ENCODE peak calls at places on chromosomes 12 and 14, in seven cellular contexts. J, I, S, T, Q, D and P are unnamed samples.

GRCh38 chr14:35332517-35333346 is 40.5 kb downstream of the PSMA6 start:
- DNase-seq in J (no peak), I (peak), S (peak), T (no peak), Q (peak), D (peak), P (no peak)

GRCh38 chr12:102321305-102322082 is 123.9 kb upstream of the PMCH start:
- DNase-seq in J (no peak), I (no peak), S (no peak), T (no peak), Q (no peak), D (no peak), P (no peak)

GRCh38 chr14:23386999-23387398 is 10.2 kb downstream of the CMTM5 start:
- DNase-seq in J (no peak), I (no peak), S (no peak), T (no peak), Q (no peak), D (no peak), P (no peak)

GRCh38 chr12:66013224-66013623 is 117.3 kb downstream of the LLPH start:
- DNase-seq in J (no peak), I (no peak), S (no peak), T (no peak), Q (no peak), D (no peak), P (no peak)

GRCh38 chr14:61524211-61524806 is 171.0 kb upstream of the HIF1A start:
- DNase-seq in J (no peak), I (no peak), S (peak), T (no peak), Q (no peak), D (no peak), P (no peak)

GRCh38 chr12:123064356-123064755 is 83.9 kb downstream of the ARL6IP4 start:
- DNase-seq in J (peak), I (no peak), S (no peak), T (no peak), Q (no peak), D (peak), P (no peak)

GRCh38 chr12:127162902-127163301 is 1104.1 kb upstream of the TMEM132C start:
- DNase-seq in J (no peak), I (no peak), S (no peak), T (no peak), Q (no peak), D (no peak), P (no peak)

GRCh38 chr12:55847603-55848329 is 5.0 kb upstream of the MMP19 start:
- DNase-seq in J (peak), I (peak), S (peak), T (no peak), Q (peak), D (peak), P (peak)

GRCh38 chr14:54343276-54344121 is 53.3 kb upstream of the CDKN3 start:
- DNase-seq in J (no peak), I (no peak), S (peak), T (no peak), Q (peak), D (no peak), P (no peak)

GRCh38 chr12:65699251-65699650 is 125.0 kb upstream of the HMGA2 start:
- DNase-seq in J (no peak), I (no peak), S (no peak), T (no peak), Q (no peak), D (no peak), P (no peak)

GRCh38 chr14:57987596-57988300 is 121.9 kb upstream of the SLC35F4 start:
- DNase-seq in J (no peak), I (no peak), S (no peak), T (no peak), Q (no peak), D (no peak), P (no peak)

GRCh38 chr14:90406384-90406798 is 9.6 kb downstream of the CALM1 start:
- DNase-seq in J (no peak), I (no peak), S (no peak), T (no peak), Q (no peak), D (no peak), P (no peak)

GRCh38 chr12:64946132-64946829 is 121.8 kb downstream of the TBC1D30 start:
- DNase-seq in J (no peak), I (peak), S (peak), T (no peak), Q (peak), D (no peak), P (peak)

GRCh38 chr14:21868442-21869046 is 194.9 kb upstream of the OR4E1 start:
- DNase-seq in J (no peak), I (peak), S (peak), T (peak), Q (peak), D (peak), P (no peak)

GRCh38 chr14:100532916-100533630 is 54.1 kb downstream of the BEGAIN start:
- DNase-seq in J (peak), I (peak), S (peak), T (no peak), Q (peak), D (no peak), P (peak)

GRCh38 chr12:110104188-110104969 is 19.8 kb upstream of the IFT81 start:
- DNase-seq in J (no peak), I (no peak), S (no peak), T (no peak), Q (no peak), D (no peak), P (no peak)

GRCh38 chr12:4579305-4580097 is 17.5 kb downstream of the DYRK4 start:
- DNase-seq in J (no peak), I (no peak), S (no peak), T (peak), Q (peak), D (peak), P (no peak)

GRCh38 chr12:79553863-79554574 is 136.7 kb downstream of the PAWR start:
- DNase-seq in J (no peak), I (no peak), S (no peak), T (no peak), Q (no peak), D (no peak), P (no peak)

GRCh38 chr12:52913424-52913821 is 8.5 kb upstream of the KRT8 start:
- DNase-seq in J (no peak), I (peak), S (no peak), T (no peak), Q (no peak), D (peak), P (no peak)

GRCh38 chr14:36518586-36519430 is 1.2 kb downstream of the NKX2-1 start:
- DNase-seq in J (no peak), I (no peak), S (no peak), T (no peak), Q (peak), D (no peak), P (no peak)

GRCh38 chr12:13702401-13702800 is 279.0 kb downstream of the GRIN2B start:
- DNase-seq in J (no peak), I (no peak), S (no peak), T (no peak), Q (no peak), D (no peak), P (no peak)
- TF ChIP-seq EP300 in J (no peak), I (no peak), S (no peak), T (no peak), Q (no peak), D (no peak), P (no peak)

GRCh38 chr14:76473381-76474263 is 97.7 kb downstream of the ESRRB start:
- DNase-seq in J (no peak), I (no peak), S (peak), T (no peak), Q (no peak), D (no peak), P (no peak)
- TF ChIP-seq CTCF in J (no peak), I (no peak), S (no peak), T (no peak), Q (no peak), D (no peak), P (no peak)

GRCh38 chr14:39025250-39025809 is 77.7 kb downstream of the SEC23A start:
- DNase-seq in J (no peak), I (no peak), S (no peak), T (no peak), Q (no peak), D (no peak), P (no peak)

GRCh38 chr14:39028620-39029019 is 74.4 kb downstream of the SEC23A start:
- DNase-seq in J (no peak), I (no peak), S (no peak), T (no peak), Q (no peak), D (no peak), P (no peak)

GRCh38 chr14:39029789-39030188 is 73.2 kb downstream of the SEC23A start:
- DNase-seq in J (no peak), I (no peak), S (no peak), T (no peak), Q (no peak), D (no peak), P (no peak)

GRCh38 chr14:39023939-39024871 is 78.8 kb downstream of the SEC23A start:
- DNase-seq in J (no peak), I (no peak), S (no peak), T (no peak), Q (no peak), D (peak), P (no peak)

GRCh38 chr14:39025810-39026627 is 77.0 kb downstream of the SEC23A start:
- DNase-seq in J (no peak), I (no peak), S (no peak), T (no peak), Q (no peak), D (no peak), P (no peak)
- TF ChIP-seq EP300 in J (no peak), I (no peak), S (no peak), T (no peak), Q (no peak), D (no peak), P (no peak)

DNA sequence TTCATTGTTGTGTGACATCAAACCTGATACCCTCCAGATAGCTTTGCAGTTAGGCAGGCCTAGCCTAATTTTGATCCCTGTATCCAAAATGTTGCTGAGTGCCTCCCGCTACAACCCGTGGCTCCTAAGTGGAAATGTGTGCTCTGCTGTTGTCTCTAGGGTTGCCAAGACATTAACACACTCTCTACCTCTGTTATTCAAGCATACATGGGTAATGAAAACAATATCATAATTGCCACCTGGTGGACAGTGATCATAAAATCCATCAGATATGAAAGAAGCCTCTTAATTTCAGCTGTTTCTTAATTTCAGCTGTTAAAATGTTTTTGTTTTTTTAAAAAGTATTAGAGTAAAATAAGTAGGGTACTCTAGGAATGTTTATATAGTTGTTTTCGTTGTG is 93.5 kb downstream of the PLEKHA5 start:
- DNase-seq in J (no peak), I (no peak), S (no peak), T (peak), Q (peak), D (no peak), P (no peak)
- TF ChIP-seq CTCF in J (no peak), I (no peak), S (no peak), T (peak), Q (peak), D (no peak), P (peak)

DNA sequence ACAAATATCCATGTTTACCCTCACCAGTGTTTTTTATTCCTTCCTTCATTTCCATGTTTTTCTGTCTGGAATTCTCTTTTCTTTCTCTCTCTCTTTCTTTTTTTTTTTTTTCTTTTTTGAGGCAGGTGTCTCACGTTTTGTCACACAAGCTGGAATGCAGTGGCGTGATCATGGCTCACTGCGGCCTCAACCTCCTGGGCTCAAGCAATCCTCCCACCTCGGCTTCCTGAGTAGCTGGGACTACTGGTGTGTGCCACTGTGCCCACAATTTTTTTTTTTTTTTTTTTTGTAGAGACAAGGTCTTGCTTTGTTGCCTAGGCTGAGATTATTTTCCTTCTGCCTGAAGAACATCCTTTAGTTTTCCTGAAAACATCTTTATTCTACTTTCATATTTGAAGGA is 15.0 kb upstream of the AMIGO2 start:
- DNase-seq in J (no peak), I (no peak), S (no peak), T (no peak), Q (no peak), D (no peak), P (no peak)
- TF ChIP-seq EP300 in J (no peak), I (no peak), S (no peak), T (peak), Q (no peak), D (no peak), P (no peak)

GRCh38 chr12:131912526-131913274 is 16.4 kb upstream of the PUS1 start:
- DNase-seq in J (peak), I (peak), S (peak), T (peak), Q (peak), D (peak), P (peak)
- TF ChIP-seq CTCF in J (no peak), I (no peak), S (no peak), T (no peak), Q (peak), D (no peak), P (no peak)

DNA sequence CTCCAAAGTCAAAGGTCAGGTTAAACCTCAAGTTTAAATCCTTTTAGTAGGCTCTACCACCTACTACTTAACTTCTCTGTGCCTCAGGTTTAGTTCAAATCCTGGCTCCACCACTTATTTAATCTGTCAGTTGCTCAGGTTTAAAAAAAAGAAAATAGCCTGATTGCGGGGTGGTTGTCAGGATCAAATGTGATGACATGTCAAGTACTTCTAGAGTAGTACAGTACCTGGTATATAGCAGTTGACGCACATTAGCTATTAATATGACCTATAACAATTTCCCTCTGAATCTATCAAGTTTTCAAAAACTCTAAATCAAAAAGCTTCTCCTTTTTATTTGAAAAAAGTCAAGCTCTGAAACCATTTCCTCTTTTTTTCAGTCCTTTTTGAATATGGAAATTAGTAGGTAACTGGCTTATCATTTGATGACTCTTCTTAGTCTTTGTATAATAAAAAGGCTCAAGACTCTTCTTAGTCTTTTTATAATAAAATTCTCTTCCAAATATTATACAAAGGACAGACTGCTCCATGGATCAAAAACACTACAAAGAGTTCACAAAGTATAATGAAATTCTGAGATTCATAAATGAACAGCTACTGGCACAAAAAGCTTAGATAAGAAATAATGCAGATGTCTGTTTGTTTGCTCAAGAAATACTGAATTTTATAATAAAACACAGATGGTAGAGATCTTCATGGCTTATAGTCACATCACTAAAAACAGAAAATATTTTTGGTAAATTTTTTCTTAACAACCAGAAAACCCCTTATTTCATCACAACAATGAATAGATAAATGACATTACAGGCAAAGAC is 5.0 kb downstream of the OSBPL8 start:
- DNase-seq in J (no peak), I (no peak), S (no peak), T (no peak), Q (peak), D (no peak), P (no peak)
- TF ChIP-seq EP300 in J (no peak), I (no peak), S (no peak), T (no peak), Q (no peak), D (no peak), P (no peak)

GRCh38 chr12:108514973-108515814 is at the start of gene FICD:
- DNase-seq in J (peak), I (peak), S (peak), T (peak), Q (peak), D (peak), P (peak)
- TF ChIP-seq CTCF in J (no peak), I (no peak), S (no peak), T (no peak), Q (no peak), D (no peak), P (no peak)

GRCh38 chr12:30314506-30315100 is 381.1 kb downstream of the IPO8 start:
- DNase-seq in J (no peak), I (no peak), S (no peak), T (no peak), Q (no peak), D (no peak), P (no peak)
- TF ChIP-seq EP300 in J (no peak), I (no peak), S (no peak), T (no peak), Q (no peak), D (no peak), P (no peak)